ENCODE peak calls at places on chromosomes 13 and 19, in six cellular contexts. One of them, this sample, is unnamed.

GRCh38 chr13:84446972-84447700 is 564.9 kb upstream of the SLITRK1 start:
- DNase-seq in CD8-positive, alpha-beta T cell: no peak
- DNase-seq in stimulated activated naive CD4-positive, alpha-beta T cell: no peak
- DNase-seq in breast epithelium: no peak
- DNase-seq in MCF 10A: peak; percentile 15
- DNase-seq in GM04504: no peak
- DNase-seq in this sample: no peak

GRCh38 chr19:19464339-19465098 is 50.8 kb downstream of the TSSK6 start:
- DNase-seq in breast epithelium: no peak
- DNase-seq in GM04504: no peak
- DNase-seq in CD8-positive, alpha-beta T cell: no peak
- DNase-seq in stimulated activated naive CD4-positive, alpha-beta T cell: no peak
- DNase-seq in MCF 10A: no peak
- DNase-seq in this sample: no peak

GRCh38 chr19:48481191-48481500 is 12.0 kb downstream of the CYTH2 start:
- DNase-seq in MCF 10A: no peak
- DNase-seq in CD8-positive, alpha-beta T cell: no peak
- DNase-seq in breast epithelium: no peak
- DNase-seq in GM04504: no peak
- DNase-seq in stimulated activated naive CD4-positive, alpha-beta T cell: no peak
- DNase-seq in this sample: peak; percentile 62

GRCh38 chr19:16871870-16872269 is 16.9 kb upstream of the F2RL3 start:
- DNase-seq in CD8-positive, alpha-beta T cell: no peak
- DNase-seq in GM04504: no peak
- DNase-seq in stimulated activated naive CD4-positive, alpha-beta T cell: no peak
- DNase-seq in breast epithelium: no peak
- DNase-seq in MCF 10A: no peak
- DNase-seq in this sample: no peak

GRCh38 chr13:35025314-35025713 is 83.2 kb downstream of the NBEA start:
- DNase-seq in GM04504: no peak
- DNase-seq in stimulated activated naive CD4-positive, alpha-beta T cell: no peak
- DNase-seq in CD8-positive, alpha-beta T cell: no peak
- DNase-seq in breast epithelium: no peak
- DNase-seq in MCF 10A: no peak
- DNase-seq in this sample: no peak

GRCh38 chr13:41186481-41186880 is 7.9 kb downstream of the KBTBD7 start:
- DNase-seq in MCF 10A: no peak
- DNase-seq in breast epithelium: no peak
- DNase-seq in stimulated activated naive CD4-positive, alpha-beta T cell: no peak
- DNase-seq in GM04504: no peak
- DNase-seq in CD8-positive, alpha-beta T cell: no peak
- DNase-seq in this sample: no peak

GRCh38 chr13:25768726-25769270 is 283.0 kb downstream of the SHISA2 start:
- DNase-seq in GM04504: no peak
- DNase-seq in stimulated activated naive CD4-positive, alpha-beta T cell: no peak
- DNase-seq in MCF 10A: no peak
- DNase-seq in breast epithelium: no peak
- DNase-seq in CD8-positive, alpha-beta T cell: no peak
- DNase-seq in this sample: no peak

GRCh38 chr13:56396318-56396717 is 744.4 kb upstream of the PRR20A start:
- DNase-seq in breast epithelium: no peak
- DNase-seq in stimulated activated naive CD4-positive, alpha-beta T cell: no peak
- DNase-seq in CD8-positive, alpha-beta T cell: no peak
- DNase-seq in GM04504: no peak
- DNase-seq in MCF 10A: no peak
- DNase-seq in this sample: no peak

GRCh38 chr13:113926301-113926761 is 47.5 kb downstream of the C13orf46 start:
- DNase-seq in stimulated activated naive CD4-positive, alpha-beta T cell: no peak
- DNase-seq in GM04504: peak; percentile 71
- DNase-seq in CD8-positive, alpha-beta T cell: no peak
- DNase-seq in MCF 10A: peak; percentile 80
- DNase-seq in breast epithelium: peak; percentile 35
- DNase-seq in this sample: no peak

GRCh38 chr19:5132698-5133651 is 164.1 kb downstream of the KDM4B start:
- DNase-seq in breast epithelium: no peak
- DNase-seq in CD8-positive, alpha-beta T cell: no peak
- DNase-seq in GM04504: no peak
- DNase-seq in MCF 10A: no peak
- DNase-seq in stimulated activated naive CD4-positive, alpha-beta T cell: no peak
- DNase-seq in this sample: no peak

GRCh38 chr19:55373993-55374757 is 2.5 kb upstream of the TMEM190 start:
- DNase-seq in breast epithelium: no peak
- DNase-seq in MCF 10A: no peak
- DNase-seq in CD8-positive, alpha-beta T cell: no peak
- DNase-seq in GM04504: no peak
- DNase-seq in stimulated activated naive CD4-positive, alpha-beta T cell: no peak
- DNase-seq in this sample: no peak

GRCh38 chr19:49775742-49776370 is 9.1 kb downstream of the AP2A1 start:
- DNase-seq in MCF 10A: no peak
- DNase-seq in CD8-positive, alpha-beta T cell: no peak
- DNase-seq in GM04504: no peak
- DNase-seq in breast epithelium: no peak
- DNase-seq in stimulated activated naive CD4-positive, alpha-beta T cell: no peak
- DNase-seq in this sample: no peak

GRCh38 chr13:23673354-23673753 is 103.1 kb downstream of the TNFRSF19 start:
- DNase-seq in MCF 10A: peak; percentile 13
- DNase-seq in CD8-positive, alpha-beta T cell: no peak
- DNase-seq in GM04504: peak; percentile 85
- DNase-seq in stimulated activated naive CD4-positive, alpha-beta T cell: no peak
- DNase-seq in breast epithelium: no peak
- DNase-seq in this sample: peak; percentile 11

GRCh38 chr13:52414963-52415362 is 9.0 kb upstream of the THSD1 start:
- DNase-seq in breast epithelium: no peak
- DNase-seq in stimulated activated naive CD4-positive, alpha-beta T cell: no peak
- DNase-seq in GM04504: peak; percentile 14
- DNase-seq in MCF 10A: peak; percentile 82
- DNase-seq in CD8-positive, alpha-beta T cell: no peak
- DNase-seq in this sample: no peak

GRCh38 chr13:110116072-110116487 is 190.9 kb downstream of the COL4A1 start:
- DNase-seq in breast epithelium: no peak
- DNase-seq in stimulated activated naive CD4-positive, alpha-beta T cell: no peak
- DNase-seq in CD8-positive, alpha-beta T cell: peak; percentile 11
- DNase-seq in GM04504: no peak
- DNase-seq in MCF 10A: no peak
- DNase-seq in this sample: no peak

GRCh38 chr13:113209336-113209879 is at the start of gene CUL4A:
- DNase-seq in CD8-positive, alpha-beta T cell: peak; percentile 68
- DNase-seq in stimulated activated naive CD4-positive, alpha-beta T cell: peak; percentile 64
- DNase-seq in GM04504: peak; percentile 45
- DNase-seq in breast epithelium: peak; percentile 78
- DNase-seq in MCF 10A: peak; percentile 72
- DNase-seq in this sample: peak; percentile 70

GRCh38 chr13:24605923-24606372 is 74.3 kb upstream of the ATP12A start:
- DNase-seq in GM04504: peak; percentile 8
- DNase-seq in MCF 10A: peak; percentile 43
- DNase-seq in stimulated activated naive CD4-positive, alpha-beta T cell: no peak
- DNase-seq in breast epithelium: no peak
- DNase-seq in CD8-positive, alpha-beta T cell: no peak
- DNase-seq in this sample: no peak

GRCh38 chr13:91270031-91270430 is 77.5 kb upstream of the MIR17HG start:
- DNase-seq in MCF 10A: no peak
- DNase-seq in breast epithelium: no peak
- DNase-seq in stimulated activated naive CD4-positive, alpha-beta T cell: no peak
- DNase-seq in GM04504: no peak
- DNase-seq in CD8-positive, alpha-beta T cell: no peak
- DNase-seq in this sample: no peak

GRCh38 chr19:35332817-35333216 is 3.8 kb downstream of the CD22 start:
- DNase-seq in CD8-positive, alpha-beta T cell: peak; percentile 26
- DNase-seq in breast epithelium: no peak
- DNase-seq in GM04504: no peak
- DNase-seq in MCF 10A: no peak
- DNase-seq in stimulated activated naive CD4-positive, alpha-beta T cell: no peak
- DNase-seq in this sample: no peak

GRCh38 chr19:38898788-38899446 is 501 bp downstream of the SIRT2 start:
- DNase-seq in stimulated activated naive CD4-positive, alpha-beta T cell: no peak
- DNase-seq in GM04504: no peak
- DNase-seq in CD8-positive, alpha-beta T cell: no peak
- DNase-seq in MCF 10A: peak; percentile 13
- DNase-seq in breast epithelium: no peak
- DNase-seq in this sample: peak; percentile 9

GRCh38 chr13:110150384-110151091 is 156.4 kb downstream of the COL4A1 start:
- DNase-seq in breast epithelium: no peak
- DNase-seq in CD8-positive, alpha-beta T cell: no peak
- DNase-seq in GM04504: no peak
- DNase-seq in MCF 10A: no peak
- DNase-seq in stimulated activated naive CD4-positive, alpha-beta T cell: no peak
- DNase-seq in this sample: no peak

GRCh38 chr13:114093118-114093517 is 39.3 kb downstream of the RASA3 start:
- DNase-seq in stimulated activated naive CD4-positive, alpha-beta T cell: no peak
- DNase-seq in CD8-positive, alpha-beta T cell: no peak
- DNase-seq in breast epithelium: no peak
- DNase-seq in MCF 10A: no peak
- DNase-seq in GM04504: no peak
- DNase-seq in this sample: no peak

GRCh38 chr13:21637296-21637695 is 33.3 kb upstream of the MICU2 start:
- DNase-seq in stimulated activated naive CD4-positive, alpha-beta T cell: no peak
- DNase-seq in CD8-positive, alpha-beta T cell: peak; percentile 8
- DNase-seq in GM04504: no peak
- DNase-seq in MCF 10A: peak; percentile 99
- DNase-seq in breast epithelium: no peak
- DNase-seq in this sample: no peak

GRCh38 chr13:81381560-81381959 is 1040.6 kb upstream of the SPRY2 start:
- DNase-seq in MCF 10A: peak; percentile 5
- DNase-seq in CD8-positive, alpha-beta T cell: no peak
- DNase-seq in GM04504: no peak
- DNase-seq in breast epithelium: no peak
- DNase-seq in stimulated activated naive CD4-positive, alpha-beta T cell: no peak
- DNase-seq in this sample: no peak

GRCh38 chr13:111210488-111210887 is 95.4 kb downstream of the ARHGEF7 start:
- DNase-seq in MCF 10A: peak; percentile 23
- DNase-seq in CD8-positive, alpha-beta T cell: no peak
- DNase-seq in stimulated activated naive CD4-positive, alpha-beta T cell: no peak
- DNase-seq in GM04504: peak; percentile 75
- DNase-seq in breast epithelium: no peak
- DNase-seq in this sample: no peak

GRCh38 chr19:41421314-41421713 is 5.9 kb downstream of the B3GNT8 start:
- DNase-seq in CD8-positive, alpha-beta T cell: no peak
- DNase-seq in stimulated activated naive CD4-positive, alpha-beta T cell: no peak
- DNase-seq in breast epithelium: no peak
- DNase-seq in MCF 10A: no peak
- DNase-seq in GM04504: no peak
- DNase-seq in this sample: no peak

GRCh38 chr13:23440821-23441608 is 7.5 kb upstream of the SACS start:
- DNase-seq in MCF 10A: no peak
- DNase-seq in GM04504: no peak
- DNase-seq in CD8-positive, alpha-beta T cell: no peak
- DNase-seq in breast epithelium: no peak
- DNase-seq in stimulated activated naive CD4-positive, alpha-beta T cell: no peak
- DNase-seq in this sample: no peak

GRCh38 chr13:45068036-45069001 is 52.0 kb upstream of the GTF2F2 start:
- DNase-seq in stimulated activated naive CD4-positive, alpha-beta T cell: no peak
- DNase-seq in MCF 10A: no peak
- DNase-seq in GM04504: no peak
- DNase-seq in breast epithelium: no peak
- DNase-seq in CD8-positive, alpha-beta T cell: no peak
- DNase-seq in this sample: no peak

GRCh38 chr19:7986321-7987083 is 18.9 kb downstream of the ELAVL1 start:
- DNase-seq in GM04504: peak; percentile 33
- DNase-seq in stimulated activated naive CD4-positive, alpha-beta T cell: no peak
- DNase-seq in breast epithelium: no peak
- DNase-seq in MCF 10A: peak; percentile 71
- DNase-seq in CD8-positive, alpha-beta T cell: no peak
- DNase-seq in this sample: peak; percentile 64

GRCh38 chr13:21069561-21070004 is 8.2 kb upstream of the LATS2 start:
- DNase-seq in breast epithelium: no peak
- DNase-seq in CD8-positive, alpha-beta T cell: no peak
- DNase-seq in stimulated activated naive CD4-positive, alpha-beta T cell: no peak
- DNase-seq in MCF 10A: peak; percentile 94
- DNase-seq in GM04504: peak; percentile 94
- DNase-seq in this sample: no peak

GRCh38 chr19:12095111-12095790 is 30.7 kb downstream of the ZNF844 start:
- DNase-seq in CD8-positive, alpha-beta T cell: no peak
- DNase-seq in breast epithelium: no peak
- DNase-seq in MCF 10A: no peak
- DNase-seq in stimulated activated naive CD4-positive, alpha-beta T cell: no peak
- DNase-seq in GM04504: no peak
- DNase-seq in this sample: no peak

GRCh38 chr19:11324079-11324661 is 15.3 kb downstream of the RAB3D start:
- DNase-seq in stimulated activated naive CD4-positive, alpha-beta T cell: no peak
- DNase-seq in GM04504: peak; percentile 95
- DNase-seq in breast epithelium: peak; percentile 66
- DNase-seq in MCF 10A: peak; percentile 99
- DNase-seq in CD8-positive, alpha-beta T cell: no peak
- DNase-seq in this sample: peak; percentile 84

GRCh38 chr19:37594982-37595382 is 306 bp downstream of the ZNF540 start:
- DNase-seq in breast epithelium: peak; percentile 69
- DNase-seq in stimulated activated naive CD4-positive, alpha-beta T cell: peak; percentile 45
- DNase-seq in CD8-positive, alpha-beta T cell: peak; percentile 46
- DNase-seq in MCF 10A: no peak
- DNase-seq in GM04504: peak; percentile 19
- DNase-seq in this sample: peak; percentile 82

This sample was measured in G401.